ENCODE peak calls at places on chromosomes 6 and 20, in six cellular contexts. N is A549, E is hepatocyte, Q is Peyer's patch, X is IMR-90, O is GM12878. R is an unnamed sample.
A peak's percentile ranks its signal among the peaks of the same experiment; 100 is the strongest.

GRCh38 chr6:135182120-135182992 is 1.2 kb downstream of the MYB start:
- DNase-seq in Q (peak; percentile 76), E (peak; percentile 28), X (no peak), O (no peak), N (no peak), R (peak; percentile 35)

GRCh38 chr6:91681341-91681740 is 1094.5 kb upstream of the MAP3K7 start:
- DNase-seq in O (no peak), Q (no peak), X (no peak), E (no peak), N (no peak), R (no peak)

GRCh38 chr20:57900226-57900905 is 190.6 kb upstream of the PMEPA1 start:
- DNase-seq in X (no peak), N (no peak), E (no peak), Q (no peak), O (no peak), R (no peak)

GRCh38 chr6:41278699-41279405 is 7.6 kb downstream of the TREM1 start:
- DNase-seq in N (peak; percentile 25), E (peak; percentile 89), Q (no peak), X (peak; percentile 39), O (no peak), R (peak; percentile 75)

GRCh38 chr6:42452171-42453026 is 673 bp upstream of the TRERF1 start:
- DNase-seq in E (peak; percentile 89), Q (peak; percentile 75), X (peak; percentile 76), N (peak; percentile 44), O (no peak), R (peak; percentile 81)

GRCh38 chr6:22583927-22584326 is 14.6 kb downstream of the HDGFL1 start:
- DNase-seq in O (no peak), N (no peak), Q (no peak), X (no peak), E (no peak), R (no peak)

GRCh38 chr6:10424005-10424404 is 9.1 kb upstream of the TFAP2A start:
- DNase-seq in N (no peak), E (no peak), Q (no peak), O (no peak), X (no peak), R (no peak)

GRCh38 chr6:48036316-48036715 is 74.7 kb downstream of the PTCHD4 start:
- DNase-seq in X (peak; percentile 26), O (no peak), Q (no peak), E (no peak), N (no peak), R (no peak)

GRCh38 chr6:124535746-124536145 is 426.5 kb upstream of the RNF217 start:
- DNase-seq in X (no peak), Q (no peak), O (no peak), E (no peak), N (peak; percentile 1), R (no peak)

GRCh38 chr6:79985128-79985527 is 19.3 kb upstream of the TTK start:
- DNase-seq in E (no peak), X (no peak), N (no peak), O (no peak), Q (no peak), R (no peak)

GRCh38 chr6:44456070-44456965 is 68.8 kb downstream of the CDC5L start:
- DNase-seq in X (peak; percentile 50), Q (no peak), E (peak; percentile 63), N (peak; percentile 43), O (no peak), R (peak; percentile 30)

GRCh38 chr6:87588756-87589407 is 905 bp downstream of the RARS2 start:
- DNase-seq in O (no peak), X (no peak), N (no peak), E (no peak), Q (no peak), R (no peak)

GRCh38 chr6:151647871-151648639 is 154.2 kb downstream of the CCDC170 start:
- DNase-seq in N (no peak), X (no peak), O (no peak), E (peak; percentile 18), Q (no peak), R (no peak)

GRCh38 chr6:150857062-150857905 is 8.2 kb upstream of the MTHFD1L start:
- DNase-seq in X (peak; percentile 100), Q (no peak), O (no peak), E (peak; percentile 69), N (peak; percentile 46), R (no peak)

GRCh38 chr20:3563113-3563512 is 92.3 kb downstream of the ATRN start:
- DNase-seq in E (no peak), O (no peak), N (no peak), X (peak; percentile 71), Q (no peak), R (no peak)

GRCh38 chr20:58558483-58559367 is 43.5 kb upstream of the APCDD1L start:
- DNase-seq in Q (no peak), O (no peak), E (no peak), N (no peak), X (no peak), R (no peak)

GRCh38 chr6:146594495-146594894 is 4.3 kb upstream of the ADGB start:
- DNase-seq in O (no peak), E (no peak), Q (no peak), X (no peak), N (no peak), R (no peak)

GRCh38 chr20:7347409-7347808 is 579.9 kb downstream of the BMP2 start:
- DNase-seq in Q (no peak), X (no peak), N (no peak), E (no peak), O (no peak), R (no peak)

GRCh38 chr6:41457303-41457670 is 88.9 kb upstream of the FOXP4 start:
- DNase-seq in E (no peak), X (no peak), Q (no peak), O (no peak), N (no peak), R (no peak)

DNA sequence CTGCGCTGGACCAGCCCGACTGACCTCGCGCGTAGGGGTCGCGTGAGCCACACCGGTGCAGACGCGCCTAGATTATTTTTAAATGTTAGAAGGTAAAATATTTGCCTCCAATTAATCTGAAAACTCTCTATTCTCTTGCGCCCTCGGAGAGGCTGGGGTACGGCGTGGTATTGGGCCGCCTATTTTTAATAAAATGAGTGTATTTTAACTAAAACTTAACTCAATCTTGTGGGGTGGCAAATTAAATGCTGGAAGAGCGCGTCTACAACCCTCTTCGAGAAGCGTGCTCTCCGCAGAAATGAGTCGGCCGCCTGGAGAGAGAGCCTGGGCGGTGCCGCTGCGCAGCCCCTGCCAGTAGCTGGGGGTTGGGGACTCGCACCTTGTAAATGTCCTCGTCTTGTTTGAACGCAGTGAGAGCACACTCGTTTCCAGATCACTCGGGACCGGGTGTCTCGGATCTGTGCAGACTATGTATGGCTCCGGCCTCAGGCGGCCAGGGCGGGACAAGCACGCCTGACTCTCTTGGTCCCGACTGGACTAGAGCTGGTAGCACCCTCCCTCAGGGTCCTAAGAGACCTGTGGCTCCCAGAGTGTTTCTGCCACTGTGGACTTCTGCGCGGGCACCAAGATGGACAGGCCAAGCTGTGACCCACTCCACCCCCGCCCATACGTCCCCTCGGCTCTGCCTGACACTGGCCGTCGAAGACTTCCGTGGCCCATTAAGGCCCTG is 2.0 kb upstream of the MAFB start:
- DNase-seq in N (no peak), O (no peak), Q (no peak), X (no peak), E (no peak), R (no peak)
- H3K4me3 ChIP-seq in N (no peak overlapping the region), O (no peak overlapping the region), Q (peak overlapping the region; percentile 73), X (no peak overlapping the region), E (no peak overlapping the region), R (no peak overlapping the region)

GRCh38 chr20:50234288-50234687 is 43.7 kb downstream of the CEBPB start:
- DNase-seq in Q (no peak), N (no peak), O (no peak), E (no peak), X (no peak), R (no peak)
- H3K4me1 ChIP-seq in Q (no peaks in the 10 kb centered on the region), N (no peaks in the 10 kb centered on the region), O (no peaks in the 10 kb centered on the region), E (no peaks in the 10 kb centered on the region), X (no peaks in the 10 kb centered on the region), R (no peaks in the 10 kb centered on the region)

GRCh38 chr6:7087066-7087465 is 20.7 kb upstream of the RREB1 start:
- DNase-seq in E (no peak), Q (no peak), O (no peak), X (peak; percentile 10), N (no peak), R (no peak)
- TF ChIP-seq CTCF in E (no peak), Q (peak; percentile 20), O (peak; percentile 21), X (peak; percentile 17), N (no peak), R (no peak)

DNA sequence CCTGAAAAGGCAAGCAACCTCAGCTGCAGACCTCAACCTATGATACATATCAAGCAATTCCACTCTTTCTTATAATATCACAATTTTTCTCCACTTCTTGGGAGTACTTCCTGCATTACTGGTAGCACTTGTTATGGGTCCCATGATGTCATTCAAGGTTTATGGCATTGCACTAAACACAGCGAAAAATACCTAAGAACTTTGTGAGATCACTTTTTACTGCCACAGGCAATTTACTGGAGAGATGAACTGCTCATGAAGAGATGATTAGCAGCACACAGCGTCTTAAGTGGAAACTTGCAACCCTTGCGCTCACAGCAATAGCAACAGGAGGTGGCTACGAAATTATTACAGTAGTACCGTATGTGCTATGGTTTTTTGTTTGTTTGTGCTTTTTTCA is 19.3 kb upstream of the RIMS4 start:
- DNase-seq in O (no peak), X (no peak), E (no peak), Q (no peak), N (no peak), R (no peak)
- H3K4me3 ChIP-seq in O (no peak overlapping the region), X (no peak overlapping the region), E (no peak overlapping the region), Q (no peak overlapping the region), N (no peak overlapping the region), R (no peak overlapping the region)

R was measured in CD8-positive, alpha-beta T cell.